ENCODE peak calls at places on chromosomes 6 and 20, in nine cellular contexts. H is RWPE2; W is transverse colon; I is right lobe of liver; R is GM12878; Z is PC-3; D is spleen; J is naive thymus-derived CD4-positive, alpha-beta T cell; O is CD8-positive, alpha-beta T cell. S is an unnamed sample.

GRCh38 chr20:57513199-57513598 is 11.7 kb downstream of the CTCFL start:
- DNase-seq in H (no peak), W (no peak), I (no peak), R (no peak), Z (peak; percentile 58), D (no peak), J (no peak), O (no peak), S (no peak)

GRCh38 chr6:10151144-10151915 is 263.5 kb downstream of the TFAP2A start:
- DNase-seq in H (no peak), W (no peak), I (no peak), R (no peak), Z (peak; percentile 18), D (no peak), J (no peak), O (no peak), S (no peak)

GRCh38 chr6:40344566-40345185 is 242.5 kb downstream of the LRFN2 start:
- DNase-seq in H (no peak), W (no peak), I (no peak), R (no peak), Z (no peak), D (no peak), J (no peak), O (no peak), S (no peak)

GRCh38 chr6:26607434-26608230 is 10.9 kb downstream of the ABT1 start:
- DNase-seq in H (no peak), W (peak; percentile 57), I (no peak), R (no peak), Z (peak; percentile 78), D (no peak), J (no peak), O (peak; percentile 52), S (peak; percentile 52)

GRCh38 chr20:46573788-46574581 is 23.5 kb upstream of the OCSTAMP start:
- DNase-seq in H (peak; percentile 75), W (no peak), I (no peak), R (no peak), Z (peak; percentile 44), D (no peak), J (no peak), O (no peak), S (no peak)

GRCh38 chr6:149095842-149096241 is 221.7 kb upstream of the TAB2 start:
- DNase-seq in H (no peak), W (no peak), I (no peak), R (no peak), Z (no peak), D (no peak), J (no peak), O (no peak), S (no peak)

GRCh38 chr6:130859161-130859867 is 32.1 kb downstream of the SMLR1 start:
- DNase-seq in H (no peak), W (no peak), I (no peak), R (no peak), Z (no peak), D (no peak), J (no peak), O (no peak), S (no peak)

GRCh38 chr6:34657307-34657978 is 39.1 kb downstream of the ILRUN start:
- DNase-seq in H (no peak), W (peak; percentile 60), I (no peak), R (no peak), Z (peak; percentile 83), D (no peak), J (no peak), O (no peak), S (no peak)

GRCh38 chr20:33803921-33804337 is 7.2 kb upstream of the CHMP4B start:
- DNase-seq in H (no peak), W (no peak), I (no peak), R (no peak), Z (peak; percentile 77), D (no peak), J (no peak), O (no peak), S (no peak)

GRCh38 chr20:51570755-51571469 is 28.4 kb upstream of the NFATC2 start:
- DNase-seq in H (no peak), W (peak; percentile 15), I (no peak), R (no peak), Z (no peak), D (no peak), J (no peak), O (no peak), S (no peak)

GRCh38 chr20:7693761-7694160 is 246.5 kb downstream of the HAO1 start:
- DNase-seq in H (no peak), W (no peak), I (no peak), R (no peak), Z (no peak), D (no peak), J (no peak), O (no peak), S (no peak)

GRCh38 chr6:57262491-57262890 is 40.4 kb upstream of the RAB23 start:
- DNase-seq in H (no peak), W (peak; percentile 53), I (no peak), R (no peak), Z (no peak), D (no peak), J (no peak), O (no peak), S (no peak)

GRCh38 chr6:105545206-105545920 is 142.5 kb upstream of the PREP start:
- DNase-seq in H (no peak), W (no peak), I (no peak), R (no peak), Z (no peak), D (no peak), J (no peak), O (no peak), S (no peak)

GRCh38 chr6:121443953-121444590 is 8.6 kb downstream of the GJA1 start:
- DNase-seq in H (no peak), W (no peak), I (no peak), R (no peak), Z (no peak), D (no peak), J (no peak), O (no peak), S (no peak)

GRCh38 chr6:121439456-121440250 is 4.2 kb downstream of the GJA1 start:
- DNase-seq in H (no peak), W (no peak), I (no peak), R (no peak), Z (no peak), D (no peak), J (no peak), O (no peak), S (no peak)

GRCh38 chr6:121442591-121442990 is 7.1 kb downstream of the GJA1 start:
- DNase-seq in H (no peak), W (no peak), I (no peak), R (no peak), Z (no peak), D (no peak), J (no peak), O (no peak), S (no peak)

GRCh38 chr6:121437861-121438651 is 2.6 kb downstream of the GJA1 start:
- DNase-seq in H (no peak), W (no peak), I (no peak), R (no peak), Z (peak; percentile 44), D (no peak), J (no peak), O (no peak), S (no peak)

GRCh38 chr6:121441477-121441876 is 6.0 kb downstream of the GJA1 start:
- DNase-seq in H (no peak), W (no peak), I (no peak), R (no peak), Z (no peak), D (no peak), J (no peak), O (no peak), S (no peak)
- H3K4me3 ChIP-seq in H (no peak overlapping the region), W (no peak overlapping the region), I (no peak overlapping the region), R (no peak overlapping the region), Z (no peak overlapping the region), D (no peak overlapping the region), J (no peak overlapping the region), O (no peak overlapping the region), S (no peak overlapping the region)

DNA sequence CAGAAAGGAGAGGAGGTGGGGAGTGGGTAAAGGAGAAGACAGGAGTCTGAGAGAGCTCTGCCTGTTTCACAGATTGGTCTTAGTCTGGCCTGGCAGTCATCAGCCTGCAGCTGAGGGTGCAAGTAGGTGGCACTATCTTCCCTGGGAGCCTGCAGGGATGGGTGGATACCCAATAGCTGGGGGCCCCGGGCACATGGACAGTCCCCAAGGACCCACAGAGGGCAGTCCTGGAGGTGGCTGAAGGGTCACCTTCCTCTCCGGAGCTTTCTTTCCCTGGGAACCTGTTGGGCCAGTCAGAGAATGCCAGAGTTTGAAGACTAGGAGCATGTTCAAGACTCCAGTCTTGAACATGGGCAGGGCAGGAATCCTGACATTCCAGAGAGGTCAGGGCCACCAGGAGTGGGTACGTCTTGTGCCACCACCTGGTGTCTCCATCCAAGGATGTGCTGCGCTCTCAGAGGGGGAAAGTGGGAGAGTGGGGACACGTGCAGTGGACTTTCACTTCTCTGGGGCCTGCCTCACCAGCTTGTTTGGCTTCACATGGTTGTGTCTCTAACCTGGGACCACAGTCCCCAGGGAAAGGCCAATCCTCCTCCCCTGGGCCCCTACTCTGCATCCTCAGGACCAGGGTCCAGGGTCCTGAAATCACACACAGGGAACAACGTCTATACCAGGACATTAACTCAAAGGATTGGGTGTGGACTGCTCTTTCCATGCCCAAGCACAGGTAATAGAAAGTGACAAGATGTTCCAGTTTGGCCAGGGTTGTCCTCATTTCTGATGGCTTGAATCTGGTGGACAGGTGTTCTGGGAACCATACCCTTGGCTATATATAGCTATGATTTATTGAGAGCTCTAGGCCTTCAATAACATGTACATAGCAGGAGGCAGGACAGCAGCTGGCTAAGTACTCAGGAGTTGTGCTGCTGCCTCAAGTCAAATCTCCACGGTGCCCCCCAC is 18.0 kb downstream of the AARS2 start:
- DNase-seq in H (no peak), W (no peak), I (no peak), R (no peak), Z (no peak), D (peak; percentile 37), J (no peak), O (no peak), S (no peak)
- H3K27me3 ChIP-seq in H (peaks cover 26% of the 10 kb centered on the region), W (peaks cover 85% of the 10 kb centered on the region), I (peaks cover 14% of the 10 kb centered on the region), R (peaks cover 13% of the 10 kb centered on the region), Z (peaks cover 48% of the 10 kb centered on the region), D (peaks cover 79% of the 10 kb centered on the region), J (peaks cover 13% of the 10 kb centered on the region), O (peaks cover 29% of the 10 kb centered on the region), S (peaks cover 3% of the 10 kb centered on the region)

GRCh38 chr6:135852775-135853174 is 1.3 kb downstream of the PDE7B start:
- DNase-seq in H (no peak), W (no peak), I (no peak), R (no peak), Z (no peak), D (no peak), J (no peak), O (no peak), S (no peak)
- H3K4me3 ChIP-seq in H (no peak overlapping the region), W (no peak overlapping the region), I (no peak overlapping the region), R (no peak overlapping the region), Z (no peak overlapping the region), D (peak overlapping the region; percentile 21), J (no peak overlapping the region), O (no peak overlapping the region), S (no peak overlapping the region)

DNA sequence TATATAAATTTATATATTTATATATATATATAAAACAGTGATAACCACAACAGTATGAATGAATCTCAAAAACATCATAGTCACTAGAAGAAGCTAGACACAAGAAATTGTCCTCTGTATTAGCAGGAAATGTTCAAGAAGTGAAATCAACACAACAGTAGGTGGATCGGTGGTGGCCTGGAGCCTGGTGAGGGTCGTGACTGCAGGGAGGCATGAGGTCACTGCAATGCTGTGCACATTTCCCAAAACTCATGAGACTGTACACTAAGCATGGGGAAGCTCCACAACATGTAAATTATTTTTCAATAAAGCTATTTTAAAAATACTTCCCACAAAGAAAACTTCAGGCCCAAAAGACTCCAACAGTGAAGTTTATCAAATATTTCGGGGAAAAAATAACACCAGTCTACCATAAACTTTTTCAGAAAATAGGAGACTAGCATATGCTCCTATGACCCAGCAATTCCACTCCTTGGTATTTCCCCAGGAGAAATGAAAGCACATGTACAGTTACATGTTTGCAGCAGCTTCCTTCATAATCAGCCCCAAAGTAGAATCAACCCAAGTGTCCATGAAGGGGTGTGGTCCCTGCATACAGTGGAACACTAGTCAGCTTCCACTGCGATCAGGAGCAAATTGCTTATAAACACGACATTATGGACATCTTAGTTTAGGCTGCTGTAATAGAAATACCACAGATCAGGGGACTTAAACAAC is 144.2 kb downstream of the TBXT start:
- DNase-seq in H (no peak), W (no peak), I (no peak), R (no peak), Z (no peak), D (no peak), J (no peak), O (no peak), S (no peak)
- H3K27me3 ChIP-seq in H (no peaks in the 10 kb centered on the region), W (no peaks in the 10 kb centered on the region), I (no peaks in the 10 kb centered on the region), R (no peaks in the 10 kb centered on the region), Z (no peaks in the 10 kb centered on the region), D (no peaks in the 10 kb centered on the region), J (no peaks in the 10 kb centered on the region), O (no peaks in the 10 kb centered on the region), S (no peaks in the 10 kb centered on the region)

S was measured in BE2C.